ENCODE peak calls at places on chromosomes 12 and 14, in six cellular contexts. Y, O, W, U, M and C are unnamed samples.
A peak's percentile ranks its signal among the peaks of the same experiment; 100 is the strongest.

GRCh38 chr14:91729756-91730155 is 2.1 kb downstream of the CATSPERB start:
- DNase-seq in U (no peak), O (no peak), M (no peak), W (no peak), Y (no peak), C (no peak)

GRCh38 chr12:120261951-120262851 is 3.3 kb downstream of the PXN start:
- DNase-seq in W (no peak), O (no peak), M (no peak), U (peak; percentile 29), Y (no peak), C (peak; percentile 99)

GRCh38 chr12:27573972-27574371 is 50.0 kb downstream of the PPFIBP1 start:
- DNase-seq in U (no peak), O (no peak), M (no peak), Y (no peak), W (no peak), C (peak; percentile 99)

GRCh38 chr12:76784600-76785051 is 20.7 kb downstream of the ZDHHC17 start:
- DNase-seq in Y (no peak), M (no peak), W (no peak), O (no peak), U (no peak), C (peak; percentile 43)

GRCh38 chr12:46354799-46355194 is 17.8 kb downstream of the SLC38A2 start:
- DNase-seq in M (no peak), Y (no peak), W (peak; percentile 36), U (no peak), O (no peak), C (no peak)

GRCh38 chr14:102164241-102164641 is 24.5 kb downstream of the WDR20 start:
- DNase-seq in U (no peak), M (no peak), W (no peak), O (no peak), Y (no peak), C (no peak)

GRCh38 chr14:73736842-73737241 is 22.7 kb upstream of the PNMA1 start:
- DNase-seq in M (no peak), U (no peak), O (no peak), W (no peak), Y (no peak), C (no peak)

GRCh38 chr14:88821888-88822287 is 2.6 kb upstream of the TTC8 start:
- DNase-seq in W (no peak), O (no peak), M (no peak), U (no peak), Y (no peak), C (no peak)

GRCh38 chr14:78530078-78530477 is 359.9 kb downstream of the NRXN3 start:
- DNase-seq in Y (peak; percentile 0), W (peak; percentile 70), U (no peak), O (no peak), M (peak; percentile 80), C (peak; percentile 23)